ENCODE peak calls at places on chromosomes 5 and 9, in nine cellular contexts. R is OCI-LY7, X is HL-60, H is hepatocyte, B is cardiac fibroblast, U is IMR-90, S is endothelial cell, N is osteoblast, P is dorsolateral prefrontal cortex. V is an unnamed sample.

GRCh38 chr9:131657890-131658752 is 81.8 kb downstream of the RAPGEF1 start:
- DNase-seq in R (peak), X (peak), H (peak), B (peak), U (peak), S (no peak), N (no peak), P (no peak), V (peak)

GRCh38 chr9:123401879-123402513 is 46.0 kb downstream of the CRB2 start:
- DNase-seq in R (peak), X (no peak), H (peak), B (peak), U (peak), S (peak), N (peak), P (peak), V (peak)

GRCh38 chr5:61301345-61301744 is 30.7 kb upstream of the ZSWIM6 start:
- DNase-seq in R (no peak), X (no peak), H (no peak), B (peak), U (peak), S (no peak), N (no peak), P (no peak), V (no peak)

GRCh38 chr5:137834498-137834897 is 33.2 kb upstream of the MYOT start:
- DNase-seq in R (no peak), X (no peak), H (no peak), B (no peak), U (no peak), S (no peak), N (no peak), P (no peak), V (no peak)

GRCh38 chr5:143733635-143734341 is 78.2 kb upstream of the HMHB1 start:
- DNase-seq in R (no peak), X (no peak), H (no peak), B (no peak), U (peak), S (no peak), N (peak), P (no peak), V (no peak)

GRCh38 chr5:181242031-181242451 is 1.7 kb downstream of the RACK1 start:
- DNase-seq in R (no peak), X (no peak), H (no peak), B (no peak), U (no peak), S (no peak), N (no peak), P (no peak), V (no peak)

GRCh38 chr9:89874351-89875321 is 269.8 kb downstream of the GADD45G start:
- DNase-seq in R (no peak), X (no peak), H (no peak), B (no peak), U (no peak), S (no peak), N (peak), P (no peak), V (no peak)

GRCh38 chr5:132471006-132471907 is 19.3 kb downstream of the IRF1 start:
- DNase-seq in R (no peak), X (no peak), H (no peak), B (no peak), U (no peak), S (no peak), N (no peak), P (no peak), V (no peak)

GRCh38 chr5:159805021-159805420 is 111.3 kb upstream of the ADRA1B start:
- DNase-seq in R (no peak), X (peak), H (no peak), B (peak), U (no peak), S (no peak), N (no peak), P (no peak), V (no peak)

GRCh38 chr5:14260637-14261036 is 117.5 kb downstream of the TRIO start:
- DNase-seq in R (no peak), X (no peak), H (no peak), B (no peak), U (no peak), S (no peak), N (no peak), P (no peak), V (no peak)

GRCh38 chr5:158117467-158118165 is 258.7 kb upstream of the CLINT1 start:
- DNase-seq in R (no peak), X (no peak), H (no peak), B (no peak), U (no peak), S (no peak), N (no peak), P (no peak), V (no peak)

GRCh38 chr5:81162501-81162900 is 70.6 kb upstream of the CKMT2 start:
- DNase-seq in R (no peak), X (no peak), H (no peak), B (no peak), U (no peak), S (no peak), N (no peak), P (no peak), V (no peak)

GRCh38 chr9:95874989-95875304 is 544 bp upstream of the ERCC6L2 start:
- DNase-seq in R (peak), X (peak), H (peak), B (peak), U (no peak), S (peak), N (no peak), P (peak), V (peak)

GRCh38 chr5:102411-103043 is 10.6 kb downstream of the PLEKHG4B start:
- DNase-seq in R (no peak), X (no peak), H (no peak), B (no peak), U (peak), S (no peak), N (no peak), P (no peak), V (no peak)

GRCh38 chr9:124209279-124209678 is 48.5 kb upstream of the NEK6 start:
- DNase-seq in R (no peak), X (no peak), H (no peak), B (no peak), U (no peak), S (no peak), N (no peak), P (no peak), V (no peak)

GRCh38 chr9:134359493-134360179 is 33.4 kb downstream of the RXRA start:
- DNase-seq in R (no peak), X (no peak), H (no peak), B (no peak), U (no peak), S (no peak), N (no peak), P (no peak), V (no peak)

GRCh38 chr5:74105126-74105780 is 479.3 kb downstream of the ARHGEF28 start:
- DNase-seq in R (no peak), X (no peak), H (no peak), B (peak), U (no peak), S (no peak), N (no peak), P (no peak), V (no peak)

GRCh38 chr9:37486616-37487544 is 1.1 kb downstream of the POLR1E start:
- DNase-seq in R (no peak), X (no peak), H (peak), B (peak), U (peak), S (no peak), N (peak), P (peak), V (no peak)

GRCh38 chr5:35876922-35877321 is 20.2 kb downstream of the IL7R start:
- DNase-seq in R (no peak), X (no peak), H (peak), B (peak), U (no peak), S (no peak), N (no peak), P (no peak), V (no peak)

GRCh38 chr5:75046366-75047142 is 5.8 kb downstream of the GCNT4 start:
- DNase-seq in R (no peak), X (no peak), H (peak), B (peak), U (no peak), S (no peak), N (no peak), P (no peak), V (no peak)

GRCh38 chr5:136646915-136647314 is 281.6 kb upstream of the TRPC7 start:
- DNase-seq in R (no peak), X (no peak), H (no peak), B (no peak), U (no peak), S (no peak), N (no peak), P (no peak), V (no peak)

GRCh38 chr9:13778486-13779110 is 499.1 kb upstream of the MPDZ start:
- DNase-seq in R (no peak), X (no peak), H (no peak), B (peak), U (peak), S (no peak), N (no peak), P (no peak), V (no peak)

GRCh38 chr5:167852515-167852914 is 438.9 kb upstream of the WWC1 start:
- DNase-seq in R (no peak), X (no peak), H (no peak), B (no peak), U (no peak), S (no peak), N (no peak), P (no peak), V (no peak)

GRCh38 chr9:116238225-116238624 is 84.6 kb downstream of the PAPPA start:
- DNase-seq in R (no peak), X (no peak), H (no peak), B (peak), U (peak), S (no peak), N (peak), P (no peak), V (no peak)

GRCh38 chr9:109409998-109410397 is 88.1 kb downstream of the PTPN3 start:
- DNase-seq in R (no peak), X (no peak), H (peak), B (no peak), U (no peak), S (peak), N (no peak), P (no peak), V (no peak)

GRCh38 chr9:124801356-124801755 is 24.4 kb downstream of the OLFML2A start:
- DNase-seq in R (no peak), X (no peak), H (no peak), B (no peak), U (no peak), S (no peak), N (no peak), P (no peak), V (no peak)

GRCh38 chr5:117829646-117830045 is 1158.7 kb downstream of the DTWD2 start:
- DNase-seq in R (no peak), X (no peak), H (no peak), B (no peak), U (no peak), S (no peak), N (no peak), P (no peak), V (no peak)

GRCh38 chr9:137269231-137269772 is 8.2 kb upstream of the TOR4A start:
- DNase-seq in R (peak), X (no peak), H (peak), B (no peak), U (peak), S (no peak), N (peak), P (no peak), V (no peak)

GRCh38 chr9:2227468-2227867 is 212.3 kb downstream of the SMARCA2 start:
- DNase-seq in R (no peak), X (no peak), H (no peak), B (peak), U (peak), S (no peak), N (no peak), P (no peak), V (no peak)

GRCh38 chr5:126884269-126884819 is 107.4 kb downstream of the LMNB1 start:
- DNase-seq in R (no peak), X (no peak), H (peak), B (peak), U (peak), S (no peak), N (peak), P (no peak), V (no peak)

GRCh38 chr9:136533775-136534157 is 12.1 kb downstream of the NOTCH1 start:
- DNase-seq in R (no peak), X (no peak), H (no peak), B (no peak), U (no peak), S (no peak), N (no peak), P (no peak), V (no peak)

GRCh38 chr9:113712053-113712452 is 164.1 kb upstream of the ZNF618 start:
- DNase-seq in R (no peak), X (no peak), H (peak), B (peak), U (peak), S (no peak), N (no peak), P (no peak), V (no peak)

GRCh38 chr9:125446581-125447094 is 185.0 kb downstream of the GAPVD1 start:
- DNase-seq in R (peak), X (no peak), H (no peak), B (no peak), U (no peak), S (no peak), N (no peak), P (no peak), V (no peak)

GRCh38 chr9:34560574-34561229 is 28.8 kb downstream of the CNTFR start:
- DNase-seq in R (no peak), X (no peak), H (no peak), B (peak), U (no peak), S (no peak), N (peak), P (no peak), V (no peak)

DNA sequence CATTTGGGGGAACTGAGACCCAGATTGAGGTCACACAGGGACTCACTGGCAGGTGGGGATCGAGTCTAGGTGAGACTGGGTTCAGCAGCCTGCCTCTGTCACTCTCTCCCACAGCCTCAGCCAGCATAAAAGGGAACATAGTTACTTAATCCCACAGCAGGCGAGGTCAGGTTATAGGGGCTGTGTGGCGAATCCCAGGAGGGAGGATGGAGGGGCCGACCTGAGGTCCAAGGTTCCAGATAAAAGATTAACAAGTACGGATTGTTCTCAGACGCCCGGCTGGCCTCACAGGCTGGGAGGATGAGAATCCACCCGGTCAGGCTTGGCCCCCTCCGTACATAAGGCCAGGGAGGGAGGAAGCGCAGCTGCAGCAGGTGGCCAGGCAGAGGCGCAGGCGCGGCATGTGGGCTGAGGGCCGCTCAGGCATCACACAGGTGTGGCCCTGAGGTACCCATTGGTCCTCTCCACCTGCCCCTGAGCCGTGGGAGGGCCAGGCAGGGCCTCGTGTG is 3.3 kb downstream of the SUSD3 start:
- DNase-seq in R (peak), X (no peak), H (peak), B (no peak), U (no peak), S (no peak), N (peak), P (no peak), V (peak)
- TF ChIP-seq CTCF in R (no peak), X (no peak), H (peak), B (no peak), U (no peak), S (no peak), N (no peak), P (no peak), V (no peak)

DNA sequence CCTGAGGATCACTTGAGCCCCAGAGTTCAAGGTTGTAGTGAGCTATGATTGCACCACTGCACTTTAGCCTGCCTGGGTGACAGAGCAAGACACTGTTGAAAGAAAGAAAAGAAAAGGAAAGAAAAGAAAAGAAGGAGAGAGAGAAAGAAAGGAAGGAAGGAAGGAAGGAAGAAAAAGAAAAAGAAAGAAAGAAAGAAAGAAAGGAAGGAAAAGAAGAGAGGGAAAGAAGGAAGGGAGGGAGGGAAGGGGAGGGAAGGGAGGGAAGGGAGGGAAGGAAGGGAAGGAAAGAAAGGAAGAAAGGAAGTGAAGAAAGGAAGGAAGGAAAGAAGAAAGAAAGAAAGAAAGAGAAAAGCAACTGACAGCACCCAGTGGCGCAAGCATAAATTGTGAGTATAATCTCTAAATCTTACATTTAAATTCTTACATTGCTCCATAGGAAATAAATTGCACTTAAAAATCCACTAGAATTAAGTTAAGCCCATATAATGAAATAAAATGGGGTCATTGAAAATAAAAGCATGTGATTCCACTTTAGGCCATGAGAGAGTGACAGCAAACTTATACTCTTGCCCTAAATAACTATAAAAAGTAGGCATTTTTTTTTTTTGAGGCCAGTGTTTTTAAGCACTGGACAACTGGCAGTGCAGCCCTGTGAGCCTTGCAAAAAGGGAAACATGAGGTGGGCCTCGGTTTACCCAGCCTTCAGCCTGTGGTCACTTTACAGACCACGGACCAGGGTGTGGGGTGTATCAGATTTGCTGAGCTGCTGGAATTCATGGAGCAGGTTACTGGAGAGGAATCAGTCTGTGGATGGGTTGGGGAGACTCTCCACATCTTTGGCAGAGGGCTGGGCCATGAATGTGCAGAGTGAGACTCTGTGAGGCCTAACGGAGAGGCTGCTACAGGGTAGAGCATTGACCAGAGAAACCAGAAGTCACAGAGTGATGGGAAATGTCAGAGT is 175.5 kb downstream of the TTLL11 start:
- DNase-seq in R (no peak), X (no peak), H (no peak), B (no peak), U (no peak), S (no peak), N (no peak), P (no peak), V (no peak)
- TF ChIP-seq CTCF in R (no peak), X (no peak), H (no peak), B (no peak), U (no peak), S (no peak), N (no peak), P (no peak), V (no peak)

GRCh38 chr5:5017827-5018559 is 122.1 kb upstream of the ADAMTS16 start:
- DNase-seq in R (no peak), X (no peak), H (no peak), B (no peak), U (no peak), S (no peak), N (peak), P (no peak), V (no peak)
- TF ChIP-seq CTCF in R (no peak), X (no peak), H (no peak), B (no peak), U (no peak), S (no peak), N (no peak), P (no peak), V (no peak)

GRCh38 chr5:128498844-128499455 is 39.1 kb downstream of the FBN2 start:
- DNase-seq in R (peak), X (peak), H (peak), B (peak), U (peak), S (peak), N (peak), P (no peak), V (peak)
- TF ChIP-seq CTCF in R (peak), X (no peak), H (peak), B (peak), U (peak), S (peak), N (peak), P (no peak), V (peak)

GRCh38 chr5:56145511-56145910 is 87.6 kb downstream of the ANKRD55 start:
- DNase-seq in R (no peak), X (no peak), H (no peak), B (no peak), U (no peak), S (no peak), N (no peak), P (no peak), V (no peak)
- TF ChIP-seq CTCF in R (no peak), X (no peak), H (no peak), B (no peak), U (no peak), S (no peak), N (no peak), P (no peak), V (no peak)

V was measured in Calu3.